ENCODE peak calls at places on chromosome 19, in nine cellular contexts. Z, I, F, O, S, G, P, Q and T are unnamed samples.

GRCh38 chr19:11798391-11799296 is at the start of gene ZNF491:
- DNase-seq in Z (peak; percentile 94), I (peak; percentile 75), F (peak; percentile 92), O (peak; percentile 79), S (no peak), G (peak; percentile 96), P (peak; percentile 98), Q (peak; percentile 94), T (peak; percentile 86)

GRCh38 chr19:42152285-42152684 is 20.0 kb upstream of the POU2F2 start:
- DNase-seq in Z (no peak), I (no peak), F (no peak), O (no peak), S (no peak), G (no peak), P (peak; percentile 27), Q (no peak), T (no peak)

GRCh38 chr19:28465317-28466086 is 747.4 kb downstream of the UQCRFS1 start:
- DNase-seq in Z (no peak), I (no peak), F (no peak), O (no peak), S (no peak), G (no peak), P (no peak), Q (no peak), T (no peak)

GRCh38 chr19:14317157-14317556 is 64.1 kb upstream of the ADGRE5 start:
- DNase-seq in Z (no peak), I (no peak), F (no peak), O (no peak), S (no peak), G (no peak), P (no peak), Q (no peak), T (no peak)

GRCh38 chr19:52670046-52670445 is 31.9 kb upstream of the ZNF83 start:
- DNase-seq in Z (no peak), I (no peak), F (no peak), O (no peak), S (no peak), G (peak; percentile 12), P (no peak), Q (no peak), T (no peak)

GRCh38 chr19:12840091-12841079 is 2.1 kb downstream of the MAST1 start:
- DNase-seq in Z (peak; percentile 71), I (peak; percentile 97), F (peak; percentile 70), O (peak; percentile 97), S (peak; percentile 80), G (peak; percentile 84), P (peak; percentile 90), Q (no peak), T (no peak)

GRCh38 chr19:55493052-55493649 is 4.9 kb downstream of the SSC5D start:
- DNase-seq in Z (no peak), I (no peak), F (peak; percentile 82), O (no peak), S (no peak), G (no peak), P (no peak), Q (no peak), T (no peak)

GRCh38 chr19:17255150-17255621 is 9.4 kb downstream of the USHBP1 start:
- DNase-seq in Z (no peak), I (no peak), F (no peak), O (no peak), S (no peak), G (no peak), P (no peak), Q (no peak), T (no peak)

GRCh38 chr19:16641695-16642094 is 13.7 kb upstream of the MED26 start:
- DNase-seq in Z (no peak), I (no peak), F (no peak), O (no peak), S (no peak), G (no peak), P (no peak), Q (no peak), T (no peak)

GRCh38 chr19:35790981-35791813 is 15.8 kb downstream of the ARHGAP33 start:
- DNase-seq in Z (no peak), I (no peak), F (peak; percentile 40), O (no peak), S (peak; percentile 38), G (no peak), P (no peak), Q (peak; percentile 75), T (no peak)

GRCh38 chr19:35545001-35545854 is at the start of gene TMEM147:
- DNase-seq in Z (peak; percentile 94), I (peak; percentile 50), F (peak; percentile 96), O (peak; percentile 94), S (peak; percentile 95), G (peak; percentile 95), P (peak; percentile 100), Q (peak; percentile 93), T (peak; percentile 86)

GRCh38 chr19:47842941-47843340 is 16.1 kb upstream of the TPRX2 start:
- DNase-seq in Z (no peak), I (no peak), F (no peak), O (no peak), S (no peak), G (no peak), P (no peak), Q (no peak), T (no peak)

GRCh38 chr19:3977242-3978143 is 6.6 kb upstream of the DAPK3 start:
- DNase-seq in Z (no peak), I (no peak), F (peak; percentile 51), O (no peak), S (no peak), G (no peak), P (peak; percentile 44), Q (no peak), T (no peak)

GRCh38 chr19:13850910-13851753 is 25.8 kb upstream of the NANOS3 start:
- DNase-seq in Z (peak; percentile 83), I (no peak), F (peak; percentile 90), O (peak; percentile 79), S (peak; percentile 95), G (peak; percentile 86), P (peak; percentile 42), Q (peak; percentile 95), T (peak; percentile 80)

GRCh38 chr19:39119830-39120229 is 5.8 kb upstream of the PAK4 start:
- DNase-seq in Z (no peak), I (no peak), F (no peak), O (no peak), S (no peak), G (no peak), P (no peak), Q (no peak), T (no peak)

GRCh38 chr19:39111593-39112199 is 13.9 kb upstream of the PAK4 start:
- DNase-seq in Z (no peak), I (no peak), F (no peak), O (peak; percentile 45), S (peak; percentile 85), G (no peak), P (peak; percentile 50), Q (no peak), T (no peak)

GRCh38 chr19:39112338-39112890 is 13.2 kb upstream of the PAK4 start:
- DNase-seq in Z (no peak), I (no peak), F (no peak), O (no peak), S (peak; percentile 96), G (no peak), P (no peak), Q (no peak), T (no peak)

GRCh38 chr19:39113199-39113598 is 12.4 kb upstream of the PAK4 start:
- DNase-seq in Z (no peak), I (no peak), F (no peak), O (no peak), S (no peak), G (no peak), P (no peak), Q (no peak), T (no peak)

GRCh38 chr19:39115105-39115847 is 10.3 kb upstream of the PAK4 start:
- DNase-seq in Z (no peak), I (no peak), F (no peak), O (no peak), S (no peak), G (no peak), P (no peak), Q (no peak), T (no peak)
- TF ChIP-seq EP300 in Z (no peak), I (no peak), F (no peak), O (no peak), S (no peak), G (no peak), P (no peak), Q (no peak), T (no peak)

GRCh38 chr19:912181-913079 is 589 bp downstream of the R3HDM4 start:
- DNase-seq in Z (no peak), I (no peak), F (peak; percentile 58), O (peak; percentile 74), S (no peak), G (no peak), P (no peak), Q (no peak), T (no peak)
- H3K27ac ChIP-seq in Z (peak overlapping the region; percentile 82), I (no peak overlapping the region), F (peak overlapping the region; percentile 65), O (peak overlapping the region; percentile 91), S (peak overlapping the region; percentile 98), G (peak overlapping the region; percentile 100), P (peak overlapping the region; percentile 74), Q (peak overlapping the region; percentile 93), T (peak overlapping the region; percentile 89)

DNA sequence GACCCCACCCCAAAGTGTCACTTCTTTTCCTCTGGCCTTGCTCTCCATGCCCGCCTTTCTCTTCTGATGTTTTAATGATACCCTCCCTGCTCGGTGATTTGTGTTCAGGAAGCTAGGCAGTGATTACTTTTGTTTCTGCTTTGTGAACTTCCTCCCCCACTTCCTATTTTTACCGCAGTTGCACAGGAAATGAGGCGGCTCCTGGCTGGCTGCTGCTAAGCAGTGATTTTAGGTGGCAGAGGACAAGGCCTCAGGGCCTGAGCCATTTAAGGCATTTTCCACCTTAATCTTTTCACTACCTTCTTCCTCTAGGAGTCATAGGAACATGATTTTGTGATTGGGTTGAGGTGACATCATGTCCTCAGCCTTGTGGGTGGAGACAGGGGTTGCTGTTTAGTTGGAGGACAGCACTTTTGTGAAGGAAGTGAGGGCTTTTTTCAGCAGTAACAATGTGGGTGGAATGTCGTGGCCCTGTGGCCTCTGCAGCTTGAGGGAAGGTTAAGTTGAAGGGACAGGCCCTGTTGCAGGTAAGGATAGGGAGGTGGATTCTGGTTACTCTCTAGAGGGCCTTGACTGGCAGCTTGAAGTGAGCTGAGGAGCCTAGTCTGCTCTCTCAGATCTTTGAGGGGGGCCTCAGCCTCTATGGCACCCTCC is 15.7 kb downstream of the GARRE1 start:
- DNase-seq in Z (peak; percentile 40), I (no peak), F (peak; percentile 44), O (peak; percentile 53), S (peak; percentile 54), G (peak; percentile 51), P (no peak), Q (no peak), T (no peak)
- H3K4me1 ChIP-seq in Z (peaks cover 11% of the 10 kb centered on the region), I (peaks cover 10% of the 10 kb centered on the region), F (peaks cover 14% of the 10 kb centered on the region), O (peaks cover 14% of the 10 kb centered on the region), S (peaks cover 10% of the 10 kb centered on the region), G (peaks cover 21% of the 10 kb centered on the region), P (peaks cover 7% of the 10 kb centered on the region), Q (peaks cover 40% of the 10 kb centered on the region), T (peaks cover 45% of the 10 kb centered on the region)

DNA sequence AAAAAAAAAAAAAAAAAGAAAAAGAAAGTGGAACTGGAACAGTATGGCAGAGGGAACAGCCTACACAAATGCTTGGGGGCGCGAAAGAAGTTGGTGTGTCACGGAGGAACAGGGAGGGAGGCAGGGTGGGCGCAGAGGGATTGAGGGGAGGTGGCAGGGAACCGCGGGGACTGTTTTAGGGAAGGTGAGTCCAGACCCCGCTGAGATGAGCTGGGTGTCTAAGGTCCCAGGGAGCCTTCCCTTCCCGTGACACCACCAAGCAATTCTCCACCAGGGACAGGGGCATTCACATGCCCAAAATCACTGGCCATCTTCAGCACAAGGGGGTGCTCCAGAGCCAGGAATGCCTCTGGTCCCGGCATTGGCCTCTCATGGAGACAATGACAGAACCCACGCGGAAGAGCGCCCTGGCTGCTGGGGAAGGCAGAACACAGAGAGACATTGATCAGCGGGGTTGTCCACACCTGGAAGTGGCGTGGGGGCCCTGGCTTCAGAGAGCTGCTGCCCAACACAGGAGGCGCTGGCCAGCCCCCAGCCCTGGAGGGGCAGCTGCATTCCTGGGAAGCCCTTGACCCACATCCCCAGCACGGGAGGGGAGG is 6.9 kb downstream of the PEAK3 start:
- DNase-seq in Z (peak; percentile 69), I (no peak), F (peak; percentile 72), O (peak; percentile 71), S (peak; percentile 68), G (peak; percentile 80), P (peak; percentile 89), Q (no peak), T (peak; percentile 61)
- TF ChIP-seq EP300 in Z (no peak), I (no peak), F (no peak), O (no peak), S (no peak), G (no peak), P (no peak), Q (no peak), T (peak; percentile 8)